ENCODE peak calls at places on chromosomes 3 and 15, in ten cellular contexts. I, J, L, V, M, A, U, S, P and B are unnamed samples.

GRCh38 chr15:88650556-88650955 is 11.7 kb downstream of the ISG20 start:
- DNase-seq in I (no peak), M (peak), S (no peak), V (no peak), A (no peak), P (no peak), U (no peak), L (no peak), J (no peak), B (no peak)

GRCh38 chr15:78457101-78457500 is 19.1 kb downstream of the IREB2 start:
- DNase-seq in S (no peak), M (no peak), J (peak), U (peak), V (no peak), A (no peak), I (no peak), L (peak), P (no peak), B (no peak)

GRCh38 chr15:58227706-58228543 is 89.7 kb downstream of the AQP9 start:
- DNase-seq in U (peak), L (peak), V (peak), I (peak), S (peak), J (no peak), P (peak), A (peak), M (no peak), B (peak)

GRCh38 chr15:80003171-80003570 is 32.2 kb upstream of the BCL2A1 start:
- DNase-seq in V (no peak), L (no peak), A (no peak), M (no peak), I (no peak), S (no peak), P (no peak), U (peak), J (no peak), B (no peak)

GRCh38 chr3:122689587-122689986 is 8.9 kb downstream of the PARP14 start:
- DNase-seq in M (no peak), U (peak), I (no peak), J (no peak), S (no peak), V (no peak), L (peak), P (no peak), A (no peak), B (peak)

GRCh38 chr3:145678401-145678800 is 482.6 kb downstream of the PLOD2 start:
- DNase-seq in S (no peak), V (no peak), L (no peak), I (no peak), J (no peak), M (no peak), U (no peak), P (no peak), A (no peak), B (no peak)

GRCh38 chr15:78364233-78364632 is 24.1 kb downstream of the CRABP1 start:
- DNase-seq in P (no peak), L (no peak), S (no peak), M (no peak), A (no peak), V (no peak), I (peak), J (no peak), U (peak), B (no peak)

GRCh38 chr15:63079938-63080626 is 37.5 kb downstream of the TPM1 start:
- DNase-seq in A (no peak), S (no peak), I (no peak), P (no peak), V (peak), M (no peak), J (no peak), U (peak), L (no peak), B (peak)

GRCh38 chr3:132211896-132212295 is 105.3 kb upstream of the ACP3 start:
- DNase-seq in I (no peak), A (no peak), J (no peak), U (no peak), P (no peak), L (no peak), M (no peak), S (no peak), V (no peak), B (no peak)

GRCh38 chr3:168141405-168141993 is 45.8 kb upstream of the GOLIM4 start:
- DNase-seq in U (no peak), V (no peak), P (no peak), M (no peak), L (no peak), S (no peak), A (no peak), I (no peak), J (no peak), B (no peak)

GRCh38 chr3:67654099-67654831 is at the start of gene SUCLG2:
- DNase-seq in P (peak), S (peak), J (no peak), L (peak), I (peak), V (peak), A (peak), U (peak), M (peak), B (peak)

GRCh38 chr15:35068861-35069260 is 16.2 kb downstream of the NANOGP8 start:
- DNase-seq in J (no peak), A (no peak), V (no peak), S (no peak), M (no peak), U (no peak), P (no peak), I (no peak), L (no peak), B (no peak)

GRCh38 chr3:16477501-16477900 is 36.0 kb downstream of the RFTN1 start:
- DNase-seq in P (no peak), A (no peak), J (no peak), M (no peak), V (no peak), I (no peak), L (no peak), S (no peak), U (peak), B (no peak)

GRCh38 chr3:129228891-129229585 is 20.4 kb upstream of the COPG1 start:
- DNase-seq in I (no peak), J (peak), U (peak), P (no peak), A (no peak), L (peak), V (no peak), M (no peak), S (no peak), B (peak)

GRCh38 chr3:43948013-43948412 is 257.3 kb downstream of the ABHD5 start:
- DNase-seq in S (no peak), J (no peak), V (no peak), I (no peak), U (no peak), A (no peak), M (no peak), P (no peak), L (no peak), B (no peak)